ENCODE peak calls at places on chromosome 22, in four cellular contexts. D is GM23248, L is HCT116, W is MM.1S. G is an unnamed sample.

GRCh38 chr22:44382461-44383038 is 69.8 kb upstream of the SHISAL1 start:
- DNase-seq in L (no peak), W (no peak), D (no peak), G (no peak)

GRCh38 chr22:43060213-43060612 is 29.0 kb downstream of the TTLL1 start:
- DNase-seq in L (no peak), D (peak; percentile 19), W (no peak), G (peak; percentile 42)

GRCh38 chr22:45966320-45966891 is 10.6 kb downstream of the WNT7B start:
- DNase-seq in D (no peak), W (peak; percentile 21), L (no peak), G (no peak)

GRCh38 chr22:23828800-23829680 is 9.8 kb downstream of the DERL3 start:
- DNase-seq in W (no peak), D (no peak), L (no peak), G (no peak)

GRCh38 chr22:41979423-41980250 is 10.4 kb downstream of the SEPTIN3 start:
- DNase-seq in W (no peak), D (no peak), L (no peak), G (no peak)

GRCh38 chr22:30277547-30278344 is 11.1 kb upstream of the OSM start:
- DNase-seq in D (peak; percentile 82), L (no peak), W (no peak), G (peak; percentile 41)

GRCh38 chr22:35915477-35916013 is 113.1 kb downstream of the RBFOX2 start:
- DNase-seq in L (no peak), W (no peak), D (peak; percentile 74), G (peak; percentile 53)

GRCh38 chr22:26547426-26547825 is 35.2 kb upstream of the TFIP11 start:
- DNase-seq in L (no peak), D (peak; percentile 14), W (peak; percentile 67), G (no peak)

GRCh38 chr22:44732661-44733060 is 19.7 kb upstream of the ARHGAP8 start:
- DNase-seq in W (no peak), L (no peak), D (no peak), G (no peak)

GRCh38 chr22:30250713-30251267 is 4.2 kb upstream of the LIF start:
- DNase-seq in L (no peak), D (peak; percentile 89), W (no peak), G (peak; percentile 78)

GRCh38 chr22:41875531-41876242 is 39.2 kb downstream of the SHISA8 start:
- DNase-seq in L (no peak), D (no peak), W (no peak), G (no peak)

GRCh38 chr22:45271667-45272188 is 13.0 kb upstream of the UPK3A start:
- DNase-seq in L (no peak), W (no peak), D (peak; percentile 37), G (no peak)

GRCh38 chr22:35102663-35103062 is 36.7 kb downstream of the ISX start:
- DNase-seq in D (peak; percentile 16), W (peak; percentile 51), L (no peak), G (peak; percentile 4)

GRCh38 chr22:25563757-25564319 is 637 bp upstream of the GRK3 start:
- DNase-seq in L (no peak), D (no peak), W (no peak), G (no peak)

GRCh38 chr22:23803001-23803819 is 16.4 kb downstream of the SMARCB1 start:
- DNase-seq in W (no peak), L (no peak), D (no peak), G (no peak)

GRCh38 chr22:29820941-29821789 is 16.9 kb downstream of the ASCC2 start:
- DNase-seq in W (no peak), D (peak; percentile 83), L (peak; percentile 49), G (peak; percentile 94)

GRCh38 chr22:45462034-45462655 is 40.5 kb upstream of the FBLN1 start:
- DNase-seq in D (no peak), W (no peak), L (no peak), G (no peak)

GRCh38 chr22:38069372-38070249 is 12.4 kb downstream of the PICK1 start:
- DNase-seq in L (no peak), W (peak; percentile 97), D (peak; percentile 21), G (no peak)

GRCh38 chr22:32079110-32080089 is 36.3 kb downstream of the SLC5A1 start:
- DNase-seq in W (no peak), L (peak; percentile 41), D (peak; percentile 86), G (peak; percentile 77)

GRCh38 chr22:36325163-36326031 is 62.4 kb downstream of the MYH9 start:
- DNase-seq in W (no peak), L (no peak), D (peak; percentile 89), G (no peak)

GRCh38 chr22:40416636-40417035 is 46.2 kb downstream of the SGSM3 start:
- DNase-seq in D (no peak), L (no peak), W (no peak), G (no peak)
- TF ChIP-seq EZH2phosphoT487 in D (no peak), L (no peak), W (no peak), G (no peak)

GRCh38 chr22:27601195-27601594 is 200.4 kb downstream of the MN1 start:
- DNase-seq in W (no peak), L (no peak), D (no peak), G (no peak)

GRCh38 chr22:27603111-27603822 is 198.3 kb downstream of the MN1 start:
- DNase-seq in W (no peak), D (no peak), L (no peak), G (no peak)

GRCh38 chr22:27605390-27605789 is 196.2 kb downstream of the MN1 start:
- DNase-seq in W (no peak), D (no peak), L (no peak), G (no peak)

GRCh38 chr22:27603823-27604190 is 197.7 kb downstream of the MN1 start:
- DNase-seq in D (no peak), L (no peak), W (no peak), G (no peak)

GRCh38 chr22:27602390-27602789 is 199.2 kb downstream of the MN1 start:
- DNase-seq in L (no peak), D (no peak), W (no peak), G (no peak)
- H3K4me2 ChIP-seq in L (no peak overlapping the region), D (no peak overlapping the region), W (no peak overlapping the region), G (no peak overlapping the region)

GRCh38 chr22:40239345-40239683 is 61.6 kb downstream of the TNRC6B start:
- DNase-seq in W (no peak), L (no peak), D (no peak), G (no peak)
- TF ChIP-seq EZH2phosphoT487 in W (no peak), L (no peak), D (no peak), G (no peak)

GRCh38 chr22:17157714-17158113 is 1.4 kb downstream of the HDHD5 start:
- DNase-seq in D (no peak), L (no peak), W (no peak), G (no peak)

GRCh38 chr22:17158176-17158567 is 905 bp downstream of the HDHD5 start:
- DNase-seq in W (no peak), L (no peak), D (no peak), G (no peak)

GRCh38 chr22:17154971-17155370 is 4.1 kb downstream of the HDHD5 start:
- DNase-seq in L (no peak), W (no peak), D (peak; percentile 21), G (no peak)

GRCh38 chr22:17158568-17159503 is at the start of gene HDHD5:
- DNase-seq in L (peak; percentile 67), W (peak; percentile 89), D (peak; percentile 92), G (peak; percentile 75)

GRCh38 chr22:17155941-17156340 is 3.1 kb downstream of the HDHD5 start:
- DNase-seq in L (no peak), W (no peak), D (no peak), G (no peak)
- H3K4me2 ChIP-seq in L (no peak overlapping the region), W (no peak overlapping the region), D (no peak overlapping the region), G (peak overlapping the region; percentile 34)

GRCh38 chr22:22233081-22233480 is 11.5 kb upstream of the VPREB1 start:
- DNase-seq in L (no peak), D (no peak), W (no peak), G (no peak)

GRCh38 chr22:22228421-22228820 is 16.2 kb upstream of the VPREB1 start:
- DNase-seq in W (no peak), D (no peak), L (no peak), G (no peak)

GRCh38 chr22:22228921-22229320 is 15.7 kb upstream of the VPREB1 start:
- DNase-seq in W (no peak), D (no peak), L (no peak), G (no peak)

GRCh38 chr22:22230438-22230837 is 14.1 kb upstream of the VPREB1 start:
- DNase-seq in W (no peak), L (no peak), D (no peak), G (no peak)

DNA sequence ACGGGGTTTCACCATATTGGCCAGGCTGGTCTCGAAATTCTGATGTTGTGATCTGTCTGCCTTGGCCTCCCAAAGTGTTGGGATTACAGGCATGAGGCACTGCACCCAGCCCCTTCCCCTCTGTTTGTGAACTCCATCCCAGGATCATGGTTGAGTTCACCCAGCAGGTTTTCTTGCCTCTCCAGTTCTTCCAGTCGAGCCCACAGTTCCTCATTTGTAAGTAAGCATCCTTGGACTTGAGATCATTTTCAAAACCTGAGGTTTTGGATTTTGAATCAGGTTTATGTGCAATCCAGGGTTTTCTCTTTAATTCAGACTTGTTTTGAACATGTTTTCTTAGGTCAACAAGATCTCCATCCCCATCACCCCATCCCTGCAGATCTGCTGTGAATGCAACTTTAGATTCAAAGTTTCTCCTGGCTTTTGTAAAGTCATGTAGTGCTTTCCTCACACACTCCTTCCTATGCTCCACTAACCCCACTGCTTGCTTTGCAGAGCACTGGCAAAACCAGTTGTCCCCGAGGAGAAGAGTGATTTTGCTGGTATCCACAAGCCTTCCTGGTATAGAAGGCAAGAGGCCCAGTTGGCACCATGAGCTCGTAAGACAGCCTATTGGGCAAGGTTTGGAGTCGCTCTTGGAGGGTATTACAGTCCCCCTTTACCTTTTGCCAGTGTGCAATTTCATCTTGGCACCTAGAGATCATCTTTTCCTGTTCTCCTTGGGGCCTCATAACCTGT is 14.7 kb upstream of the VPREB1 start:
- DNase-seq in L (no peak), D (no peak), W (no peak), G (no peak)
- TF ChIP-seq EZH2phosphoT487 in L (no peak), D (no peak), W (no peak), G (no peak)

GRCh38 chr22:19888131-19888746 is 33.6 kb upstream of the GNB1L start:
- DNase-seq in D (no peak), L (no peak), W (no peak), G (no peak)

GRCh38 chr22:19885841-19886592 is 31.3 kb upstream of the GNB1L start:
- DNase-seq in W (no peak), D (no peak), L (no peak), G (no peak)

GRCh38 chr22:19884954-19885751 is 30.5 kb upstream of the GNB1L start:
- DNase-seq in L (no peak), W (no peak), D (no peak), G (no peak)

GRCh38 chr22:19887251-19887985 is 32.7 kb upstream of the GNB1L start:
- DNase-seq in D (no peak), L (no peak), W (no peak), G (no peak)

DNA sequence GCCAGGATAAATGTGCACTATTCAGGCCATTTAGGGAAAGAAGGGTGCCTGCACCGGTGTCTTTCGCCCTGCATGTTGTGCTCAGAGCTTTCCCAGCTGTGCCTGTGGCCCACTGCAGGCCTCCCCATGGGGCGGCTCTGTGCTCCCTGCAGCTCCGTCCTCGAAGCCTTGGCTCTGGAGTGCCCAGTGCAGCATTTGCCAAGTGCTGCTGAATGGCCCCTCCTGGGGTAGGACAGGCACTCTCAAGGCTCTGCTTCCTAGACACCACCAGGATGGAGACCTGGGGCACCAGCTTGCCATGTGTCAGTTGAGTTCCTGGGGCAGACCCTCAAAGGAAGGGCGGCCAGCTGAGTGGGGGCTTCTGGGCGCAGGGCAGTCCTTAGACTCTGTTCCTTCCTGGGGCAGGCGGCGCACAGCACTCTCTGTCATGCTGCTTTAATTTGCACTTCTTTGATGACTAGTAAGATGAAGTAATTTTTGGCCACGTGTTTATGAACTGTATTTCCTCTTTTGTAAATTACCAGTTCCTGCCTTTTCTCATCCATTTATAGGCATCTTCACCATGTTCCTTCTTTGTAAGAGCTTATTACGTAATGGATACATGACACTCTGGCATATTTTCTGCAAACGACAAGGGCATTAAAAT is 32.1 kb upstream of the GNB1L start:
- DNase-seq in W (no peak), L (no peak), D (peak; percentile 93), G (no peak)
- H3K4me2 ChIP-seq in W (no peak overlapping the region), L (no peak overlapping the region), D (peak overlapping the region; percentile 29), G (no peak overlapping the region)